ENCODE peak calls at places on chromosomes 4 and X, in four cellular contexts. G is WTC11, F is HepG2, V is K562. P is an unnamed sample.

GRCh38 chr4:19700951-19701350 is 550.8 kb upstream of the SLIT2 start:
- DNase-seq in F (no peak), G (no peak), V (no peak), P (no peak)

GRCh38 chrX:96704661-96705060 is 20.0 kb downstream of the DIAPH2 start:
- DNase-seq in F (no peak), G (no peak), V (no peak), P (no peak)

GRCh38 chr4:138449938-138450337 is 207.8 kb upstream of the SLC7A11 start:
- DNase-seq in F (no peak), G (no peak), V (no peak), P (no peak)

GRCh38 chr4:152099555-152099954 is 338.7 kb upstream of the GATB start:
- DNase-seq in F (no peak), G (no peak), V (no peak), P (no peak)

GRCh38 chr4:161260819-161261218 is 903.0 kb downstream of the FSTL5 start:
- DNase-seq in V (no peak), F (no peak), G (no peak), P (no peak)

GRCh38 chrX:119406739-119407138 is 7.6 kb downstream of the SLC25A43 start:
- DNase-seq in G (no peak), F (no peak), V (peak; percentile 56), P (no peak)

GRCh38 chrX:27162496-27162895 is 300.6 kb downstream of the PPP4R3C start:
- DNase-seq in F (no peak), G (no peak), V (no peak), P (no peak)

GRCh38 chr4:20532871-20533870 is 167.1 kb upstream of the PACRGL start:
- DNase-seq in V (no peak), G (no peak), F (no peak), P (no peak)

GRCh38 chr4:188305690-188306089 is 166.4 kb downstream of the TRIML1 start:
- DNase-seq in V (no peak), G (no peak), F (no peak), P (no peak)

GRCh38 chrX:5388087-5388486 is 840.6 kb downstream of the NLGN4X start:
- DNase-seq in V (no peak), G (no peak), F (no peak), P (no peak)

GRCh38 chr4:56215901-56216300 is 171.4 kb downstream of the AASDH start:
- DNase-seq in V (no peak), F (no peak), G (no peak), P (no peak)

GRCh38 chr4:16122784-16123183 is 39.0 kb upstream of the PROM1 start:
- DNase-seq in F (no peak), V (no peak), G (no peak), P (no peak)

GRCh38 chrX:39480966-39481365 is 616.8 kb downstream of the BCOR start:
- DNase-seq in F (no peak), G (no peak), V (no peak), P (no peak)
- TF ChIP-seq ELF4 in F (no peak), G (no peak), V (no peak), P (no peak)

DNA sequence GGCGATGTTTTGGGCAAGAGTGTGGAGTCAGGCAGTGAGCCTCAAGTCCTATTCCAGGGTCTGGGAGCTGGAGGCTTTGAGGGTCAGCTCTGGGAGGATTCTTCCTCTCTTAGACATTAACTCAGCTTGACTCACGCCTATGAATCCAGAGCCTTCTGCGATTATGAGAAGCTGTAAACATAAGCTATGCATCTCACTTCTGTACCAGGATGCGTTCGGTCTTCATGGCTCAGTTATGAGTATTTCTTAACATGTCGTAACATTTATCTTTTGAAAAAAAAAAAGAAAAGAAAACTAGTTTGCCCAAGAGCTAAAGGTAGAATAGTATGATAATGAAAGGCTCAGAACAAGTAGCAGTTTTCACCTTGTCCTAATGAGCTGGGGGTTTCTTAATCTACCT is 4.6 kb downstream of the SHROOM2 start:
- DNase-seq in V (no peak), G (no peak), F (no peak), P (no peak)
- TF ChIP-seq ELF4 in V (no peak), G (no peak), F (no peak), P (no peak)

GRCh38 chr4:26779224-26779623 is 81.4 kb upstream of the STIM2 start:
- DNase-seq in G (no peak), V (no peak), F (no peak), P (no peak)

GRCh38 chr4:26780524-26780923 is 80.1 kb upstream of the STIM2 start:
- DNase-seq in G (no peak), V (no peak), F (no peak), P (no peak)

GRCh38 chr4:26782168-26782829 is 78.3 kb upstream of the STIM2 start:
- DNase-seq in V (peak; percentile 90), F (no peak), G (no peak), P (no peak)

GRCh38 chr4:26782830-26783202 is 77.8 kb upstream of the STIM2 start:
- DNase-seq in G (no peak), V (no peak), F (no peak), P (no peak)

GRCh38 chr4:26779674-26780073 is 81.0 kb upstream of the STIM2 start:
- DNase-seq in V (no peak), G (no peak), F (no peak), P (no peak)
- TF ChIP-seq ELF4 in V (no peak), G (no peak), F (no peak), P (no peak)

GRCh38 chrX:150663061-150663460 is 30.1 kb upstream of the MTMR1 start:
- DNase-seq in V (no peak), G (no peak), F (no peak), P (no peak)
- TF ChIP-seq ELF4 in V (no peak), G (no peak), F (no peak), P (no peak)

P was measured in HEK293T.